ENCODE peak calls at places on chromosomes 16 and 17, in eight cellular contexts. E is body of pancreas; Y is heart left ventricle; U is naive thymus-derived CD4-positive, alpha-beta T cell; Z is cardiac muscle cell; L is GM23248; B is heart right ventricle; P is SJSA1. G is an unnamed sample. For H3K4me1, the result is how much of the 10 kb centered on the place peaks cover.

GRCh38 chr17:44927696-44928095 is 12.4 kb upstream of the GFAP start:
- DNase-seq in E (no peak), Y (no peak), U (no peak), Z (no peak), L (no peak), B (no peak), P (no peak), G (no peak)

GRCh38 chr16:68644303-68644702 is 807 bp upstream of the CDH3 start:
- DNase-seq in E (no peak), Y (no peak), U (no peak), Z (peak), L (no peak), B (no peak), P (no peak), G (no peak)

GRCh38 chr16:88312732-88313131 is 70.0 kb upstream of the ZNF469 start:
- DNase-seq in E (no peak), Y (no peak), U (no peak), Z (no peak), L (no peak), B (no peak), P (no peak), G (no peak)

GRCh38 chr16:86765389-86766026 is 187.2 kb downstream of the FOXL1 start:
- DNase-seq in E (no peak), Y (no peak), U (no peak), Z (no peak), L (no peak), B (no peak), P (no peak), G (no peak)

GRCh38 chr17:63601439-63602371 is 1.0 kb downstream of the TACO1 start:
- DNase-seq in E (no peak), Y (no peak), U (no peak), Z (peak), L (peak), B (no peak), P (peak), G (no peak)

GRCh38 chr17:46108120-46108519 is 85.1 kb downstream of the KANSL1 start:
- DNase-seq in E (no peak), Y (no peak), U (no peak), Z (no peak), L (no peak), B (no peak), P (no peak), G (no peak)

GRCh38 chr17:1865252-1866037 is 35.6 kb downstream of the RPA1 start:
- DNase-seq in E (peak), Y (no peak), U (peak), Z (peak), L (peak), B (peak), P (peak), G (no peak)

GRCh38 chr16:68539704-68540370 is 746 bp downstream of the ZFP90 start:
- DNase-seq in E (no peak), Y (no peak), U (no peak), Z (no peak), L (peak), B (no peak), P (no peak), G (no peak)

GRCh38 chr16:55386534-55387296 is 62.7 kb downstream of the IRX6 start:
- DNase-seq in E (no peak), Y (no peak), U (no peak), Z (no peak), L (no peak), B (no peak), P (no peak), G (no peak)

GRCh38 chr17:59409336-59410048 is 78.0 kb downstream of the YPEL2 start:
- DNase-seq in E (no peak), Y (no peak), U (no peak), Z (no peak), L (no peak), B (no peak), P (no peak), G (no peak)

GRCh38 chr16:23694707-23695373 is 16.2 kb downstream of the PLK1 start:
- DNase-seq in E (no peak), Y (no peak), U (no peak), Z (peak), L (peak), B (no peak), P (no peak), G (no peak)

GRCh38 chr16:63145411-63145810 is 1109.2 kb upstream of the CDH8 start:
- DNase-seq in E (no peak), Y (no peak), U (no peak), Z (no peak), L (no peak), B (no peak), P (no peak), G (no peak)

GRCh38 chr16:75420987-75421819 is 12.1 kb downstream of the CFDP1 start:
- DNase-seq in E (peak), Y (peak), U (no peak), Z (peak), L (peak), B (peak), P (no peak), G (peak)

GRCh38 chr16:86664518-86665318 is 86.4 kb downstream of the FOXL1 start:
- DNase-seq in E (no peak), Y (no peak), U (no peak), Z (no peak), L (peak), B (no peak), P (peak), G (peak)

GRCh38 chr16:87705780-87706277 is 60.0 kb downstream of the KLHDC4 start:
- DNase-seq in E (no peak), Y (no peak), U (no peak), Z (no peak), L (no peak), B (no peak), P (no peak), G (no peak)

GRCh38 chr16:73228649-73229048 is 180.7 kb upstream of the ZFHX3 start:
- DNase-seq in E (no peak), Y (peak), U (no peak), Z (no peak), L (peak), B (peak), P (peak), G (no peak)

GRCh38 chr16:6132121-6132520 is 1034.5 kb upstream of the EEF2KMT start:
- DNase-seq in E (no peak), Y (no peak), U (no peak), Z (no peak), L (no peak), B (no peak), P (no peak), G (no peak)

GRCh38 chr16:51854401-51854951 is 692.5 kb downstream of the TOX3 start:
- DNase-seq in E (no peak), Y (no peak), U (no peak), Z (no peak), L (no peak), B (no peak), P (peak), G (no peak)

GRCh38 chr16:14436410-14436955 is 193.6 kb downstream of the PARN start:
- DNase-seq in E (no peak), Y (no peak), U (no peak), Z (peak), L (no peak), B (no peak), P (no peak), G (no peak)

GRCh38 chr16:77302685-77303084 is 103.5 kb downstream of the SYCE1L start:
- DNase-seq in E (no peak), Y (no peak), U (no peak), Z (no peak), L (no peak), B (no peak), P (no peak), G (no peak)

GRCh38 chr16:31135535-31136286 is at the start of gene PRSS8:
- DNase-seq in E (peak), Y (no peak), U (no peak), Z (peak), L (no peak), B (no peak), P (no peak), G (no peak)

DNA sequence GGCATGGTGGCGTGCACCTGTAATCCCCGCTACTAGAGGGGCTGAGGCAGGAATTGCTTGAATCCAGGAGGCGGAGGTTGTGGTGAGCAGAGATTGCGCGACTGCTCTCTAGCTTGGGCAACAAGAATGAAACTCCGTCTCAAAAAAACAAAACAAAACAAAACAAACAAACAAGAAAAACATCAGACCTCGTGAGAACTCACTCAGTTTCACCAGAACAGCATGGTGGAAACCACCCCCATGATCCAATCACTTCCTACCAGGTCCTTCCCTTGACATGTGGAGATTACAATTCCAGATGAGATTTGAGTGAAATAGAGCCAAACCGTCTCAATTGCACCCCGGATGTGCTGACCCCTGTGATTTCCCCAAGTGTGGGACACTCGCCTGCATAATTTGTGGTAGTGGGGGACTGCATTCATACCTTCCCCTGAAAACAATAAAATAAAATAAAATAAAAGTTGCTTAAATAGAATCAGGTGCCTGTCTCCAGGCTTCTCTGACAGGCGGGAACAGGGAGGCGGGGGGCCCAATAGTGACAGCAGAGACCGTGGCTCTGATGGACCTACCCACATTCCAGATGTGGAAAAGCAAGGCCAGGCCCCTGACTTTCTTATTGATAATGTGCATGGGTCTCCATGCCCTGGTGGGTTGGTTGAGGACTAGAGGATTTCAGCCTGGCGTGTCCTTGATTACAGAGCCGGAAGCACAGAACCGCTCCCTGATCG is 13.1 kb downstream of the ZSCAN10 start:
- DNase-seq in E (no peak), Y (no peak), U (no peak), Z (no peak), L (no peak), B (no peak), P (no peak), G (no peak)
- H3K27ac ChIP-seq in E (no peak), Y (peak), U (no peak), Z (no peak), L (no peak), B (peak), P (no peak), G (no peak)

DNA sequence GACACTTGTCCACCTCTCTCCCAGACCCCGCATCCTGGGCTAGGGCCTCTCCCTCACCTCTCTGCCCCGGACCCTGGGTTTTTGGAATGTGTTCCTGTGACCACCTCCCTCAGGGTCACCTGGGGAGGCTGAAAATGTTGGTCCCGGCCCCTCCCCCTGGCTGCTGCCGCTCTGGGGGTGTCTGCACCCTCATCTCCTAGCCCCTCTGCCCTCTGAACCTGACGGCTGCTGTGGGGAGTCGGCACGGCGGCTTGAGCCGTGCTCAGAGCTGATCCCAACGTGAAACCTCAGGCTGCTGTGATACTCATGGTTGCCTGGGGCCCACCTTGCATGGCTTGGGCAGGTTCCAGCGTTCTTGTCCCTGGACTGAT is 42.8 kb downstream of the ADCY7 start:
- DNase-seq in E (peak), Y (no peak), U (peak), Z (no peak), L (no peak), B (no peak), P (no peak), G (peak)
- H3K4me1 ChIP-seq in E (under half), Y (under half), U (under half), Z (under half), L (under half), B (under half), P (half or more), G (under half)

GRCh38 chr17:17698869-17699351 is 17.7 kb downstream of the RAI1 start:
- DNase-seq in E (no peak), Y (no peak), U (no peak), Z (peak), L (peak), B (no peak), P (no peak), G (no peak)
- H3K27ac ChIP-seq in E (peak), Y (peak), U (no peak), Z (no peak), L (no peak), B (peak), P (no peak), G (peak)

GRCh38 chr17:80731255-80731840 is 186.7 kb downstream of the RPTOR start:
- DNase-seq in E (no peak), Y (no peak), U (no peak), Z (no peak), L (no peak), B (no peak), P (no peak), G (no peak)
- H3K4me1 ChIP-seq in E (under half), Y (under half), U (under half), Z (under half), L (under half), B (under half), P (under half), G (under half)

GRCh38 chr17:77460514-77461046 is 319.8 kb downstream of the SEC14L1 start:
- DNase-seq in E (no peak), Y (no peak), U (no peak), Z (no peak), L (no peak), B (no peak), P (no peak), G (no peak)

GRCh38 chr17:77464988-77465357 is 324.2 kb downstream of the SEC14L1 start:
- DNase-seq in E (no peak), Y (no peak), U (no peak), Z (no peak), L (no peak), B (no peak), P (no peak), G (no peak)

GRCh38 chr17:77462101-77462500 is 321.3 kb downstream of the SEC14L1 start:
- DNase-seq in E (no peak), Y (no peak), U (no peak), Z (no peak), L (no peak), B (no peak), P (no peak), G (no peak)

GRCh38 chr17:77461277-77462057 is 320.7 kb downstream of the SEC14L1 start:
- DNase-seq in E (no peak), Y (no peak), U (no peak), Z (no peak), L (no peak), B (no peak), P (no peak), G (no peak)

GRCh38 chr17:77462553-77463497 is 322.1 kb downstream of the SEC14L1 start:
- DNase-seq in E (no peak), Y (no peak), U (no peak), Z (no peak), L (no peak), B (no peak), P (no peak), G (no peak)
- H3K27ac ChIP-seq in E (peak), Y (peak), U (peak), Z (peak), L (no peak), B (peak), P (no peak), G (no peak)

GRCh38 chr16:84952335-84953050 is 58.8 kb downstream of the ZDHHC7 start:
- DNase-seq in E (peak), Y (peak), U (peak), Z (peak), L (peak), B (peak), P (peak), G (peak)
- H3K4me1 ChIP-seq in E (under half), Y (under half), U (under half), Z (under half), L (under half), B (under half), P (under half), G (under half)

DNA sequence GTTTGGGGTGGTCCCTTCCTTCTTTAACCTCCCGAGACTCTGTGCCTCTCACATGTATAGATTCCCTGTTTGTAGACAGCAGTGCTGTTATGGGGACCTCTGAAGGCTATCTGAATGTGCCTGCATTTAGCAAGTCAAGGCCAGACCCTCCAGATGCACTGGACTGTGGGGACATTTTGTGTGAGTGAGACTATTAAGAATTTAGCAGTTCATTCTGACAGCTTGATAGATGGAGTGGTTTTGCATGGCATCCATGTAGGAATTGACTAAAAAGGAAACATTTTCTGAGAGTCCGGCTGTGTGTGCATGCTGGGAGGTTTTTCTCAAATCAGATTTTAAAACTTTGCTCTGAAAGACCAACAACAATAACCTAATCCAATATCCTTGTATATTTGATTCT is 226.3 kb downstream of the MSI2 start:
- DNase-seq in E (no peak), Y (no peak), U (no peak), Z (no peak), L (peak), B (no peak), P (no peak), G (no peak)
- H3K27ac ChIP-seq in E (no peak), Y (no peak), U (no peak), Z (no peak), L (peak), B (peak), P (peak), G (no peak)

GRCh38 chr16:10743227-10743609 is 424 bp upstream of the NUBP1 start:
- DNase-seq in E (no peak), Y (no peak), U (no peak), Z (no peak), L (no peak), B (no peak), P (no peak), G (no peak)

GRCh38 chr16:10745856-10746255 is 2.2 kb downstream of the NUBP1 start:
- DNase-seq in E (no peak), Y (no peak), U (no peak), Z (peak), L (no peak), B (no peak), P (no peak), G (no peak)

GRCh38 chr16:10741844-10742243 is 1.8 kb upstream of the NUBP1 start:
- DNase-seq in E (peak), Y (peak), U (no peak), Z (no peak), L (no peak), B (peak), P (no peak), G (no peak)

GRCh38 chr16:10743610-10744369 is at the start of gene NUBP1:
- DNase-seq in E (peak), Y (peak), U (peak), Z (peak), L (peak), B (peak), P (peak), G (peak)

GRCh38 chr16:10744370-10745030 is 858 bp downstream of the NUBP1 start:
- DNase-seq in E (no peak), Y (peak), U (no peak), Z (no peak), L (peak), B (no peak), P (no peak), G (no peak)
- H3K4me1 ChIP-seq in E (half or more), Y (under half), U (under half), Z (under half), L (under half), B (under half), P (under half), G (under half)

GRCh38 chr16:71635632-71636031 is 9.6 kb downstream of the MARVELD3 start:
- DNase-seq in E (no peak), Y (no peak), U (no peak), Z (no peak), L (no peak), B (no peak), P (no peak), G (no peak)
- H3K27ac ChIP-seq in E (no peak), Y (no peak), U (no peak), Z (no peak), L (no peak), B (no peak), P (no peak), G (no peak)

DNA sequence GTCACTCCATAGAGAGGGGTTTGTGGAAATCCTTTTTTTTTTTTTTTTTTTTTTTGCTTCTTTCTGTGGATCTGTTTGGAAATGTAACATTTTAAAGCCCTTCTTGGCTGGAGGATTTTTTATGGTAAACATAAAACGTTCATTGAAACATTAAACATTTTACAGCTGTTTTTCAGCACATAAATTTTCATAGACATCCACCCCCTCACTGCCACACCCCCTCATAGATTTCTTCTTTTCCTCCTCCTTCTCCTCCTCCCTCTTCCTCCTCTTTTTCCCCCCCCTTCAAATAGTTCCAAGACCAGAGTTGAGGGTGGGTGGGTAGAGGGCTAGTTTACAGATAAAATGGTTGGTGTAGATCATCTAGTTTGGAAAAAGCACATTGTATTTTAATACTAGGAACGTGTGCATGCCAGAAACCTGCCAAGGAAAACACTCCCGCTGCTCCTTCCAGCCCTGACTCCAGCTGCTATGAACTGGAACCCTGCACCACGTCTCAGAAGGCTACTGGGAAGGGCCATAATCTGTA is 646.1 kb downstream of the WWOX start:
- DNase-seq in E (no peak), Y (no peak), U (no peak), Z (no peak), L (no peak), B (no peak), P (no peak), G (no peak)
- H3K4me1 ChIP-seq in E (under half), Y (under half), U (under half), Z (under half), L (under half), B (under half), P (under half), G (under half)